ENCODE peak calls at places on chromosomes 5 and 9, in four cellular contexts. One of them, this sample, is unnamed.

GRCh38 chr9:127810378-127811187 is 7.9 kb downstream of the FPGS start:
- DNase-seq in SK-N-SH: no peak
- DNase-seq in breast epithelium: no peak
- DNase-seq in H1: no peak
- DNase-seq in this sample: no peak

GRCh38 chr9:127938298-127938690 is 640 bp upstream of the DPM2 start:
- DNase-seq in H1: no peak
- DNase-seq in SK-N-SH: no peak
- DNase-seq in breast epithelium: no peak
- DNase-seq in this sample: no peak

GRCh38 chr9:7298123-7298522 is 501.5 kb downstream of the DMAC1 start:
- DNase-seq in H1: no peak
- DNase-seq in SK-N-SH: no peak
- DNase-seq in breast epithelium: no peak
- DNase-seq in this sample: no peak

GRCh38 chr5:177966839-177967167 is 29.2 kb downstream of the PROP1 start:
- DNase-seq in H1: no peak
- DNase-seq in SK-N-SH: no peak
- DNase-seq in breast epithelium: no peak
- DNase-seq in this sample: no peak

GRCh38 chr5:547086-547924 is 23.1 kb upstream of the SLC9A3 start:
- DNase-seq in H1: no peak
- DNase-seq in breast epithelium: no peak
- DNase-seq in SK-N-SH: no peak
- DNase-seq in this sample: peak; percentile 48

GRCh38 chr9:124035001-124035650 is 23.6 kb downstream of the LHX2 start:
- DNase-seq in SK-N-SH: peak; percentile 29
- DNase-seq in breast epithelium: no peak
- DNase-seq in H1: no peak
- DNase-seq in this sample: no peak

GRCh38 chr9:111980398-111980797 is 83.8 kb downstream of the UGCG start:
- DNase-seq in breast epithelium: no peak
- DNase-seq in SK-N-SH: peak; percentile 47
- DNase-seq in H1: no peak
- DNase-seq in this sample: no peak

GRCh38 chr5:29758986-29759421 is 1434.5 kb upstream of the CDH6 start:
- DNase-seq in breast epithelium: no peak
- DNase-seq in SK-N-SH: no peak
- DNase-seq in H1: no peak
- DNase-seq in this sample: no peak

GRCh38 chr9:85909390-85909789 is 31.6 kb upstream of the NAA35 start:
- DNase-seq in H1: no peak
- DNase-seq in breast epithelium: no peak
- DNase-seq in SK-N-SH: no peak
- DNase-seq in this sample: no peak

GRCh38 chr5:178674334-178674733 is 47.5 kb upstream of the CLK4 start:
- DNase-seq in breast epithelium: no peak
- DNase-seq in SK-N-SH: no peak
- DNase-seq in H1: no peak
- DNase-seq in this sample: no peak

GRCh38 chr5:89534331-89534730 is 651.3 kb upstream of the MEF2C start:
- DNase-seq in breast epithelium: no peak
- DNase-seq in SK-N-SH: no peak
- DNase-seq in H1: no peak
- DNase-seq in this sample: no peak

GRCh38 chr9:101578378-101578777 is 16.4 kb downstream of the PPP3R2 start:
- DNase-seq in H1: no peak
- DNase-seq in SK-N-SH: no peak
- DNase-seq in breast epithelium: no peak
- DNase-seq in this sample: no peak

GRCh38 chr9:717722-718121 is 123.8 kb upstream of the DMRT1 start:
- DNase-seq in SK-N-SH: no peak
- DNase-seq in breast epithelium: no peak
- DNase-seq in H1: no peak
- DNase-seq in this sample: no peak

GRCh38 chr9:73023025-73023541 is 70.2 kb upstream of the ALDH1A1 start:
- DNase-seq in breast epithelium: no peak
- DNase-seq in H1: no peak
- DNase-seq in SK-N-SH: peak; percentile 15
- DNase-seq in this sample: no peak

GRCh38 chr9:110217656-110218099 is 9.7 kb upstream of the C9orf152 start:
- DNase-seq in H1: no peak
- DNase-seq in breast epithelium: no peak
- DNase-seq in SK-N-SH: peak; percentile 35
- DNase-seq in this sample: no peak

GRCh38 chr5:176784218-176785165 is 25.9 kb upstream of the UNC5A start:
- DNase-seq in breast epithelium: peak; percentile 30
- DNase-seq in SK-N-SH: no peak
- DNase-seq in H1: no peak
- DNase-seq in this sample: no peak

GRCh38 chr5:135162661-135163265 is 128.7 kb upstream of the PITX1 start:
- DNase-seq in H1: no peak
- DNase-seq in SK-N-SH: no peak
- DNase-seq in breast epithelium: no peak
- DNase-seq in this sample: no peak

GRCh38 chr5:151107738-151108520 is 27.1 kb upstream of the TNIP1 start:
- DNase-seq in H1: no peak
- DNase-seq in SK-N-SH: no peak
- DNase-seq in breast epithelium: peak; percentile 75
- DNase-seq in this sample: no peak

GRCh38 chr5:38452201-38452600 is 104.2 kb downstream of the LIFR start:
- DNase-seq in SK-N-SH: no peak
- DNase-seq in breast epithelium: no peak
- DNase-seq in H1: no peak
- DNase-seq in this sample: no peak
- TF ChIP-seq POLR2AphosphoS5 in SK-N-SH: no peak
- TF ChIP-seq POLR2AphosphoS5 in breast epithelium: no peak
- TF ChIP-seq POLR2AphosphoS5 in H1: no peak
- TF ChIP-seq POLR2AphosphoS5 in this sample: no peak

GRCh38 chr5:56006094-56006493 is 11.3 kb upstream of the IL6ST start:
- DNase-seq in breast epithelium: no peak
- DNase-seq in SK-N-SH: no peak
- DNase-seq in H1: no peak
- DNase-seq in this sample: no peak
- H3K4me3 ChIP-seq in breast epithelium: no peak overlapping the region
- H3K4me3 ChIP-seq in SK-N-SH: no peak overlapping the region
- H3K4me3 ChIP-seq in H1: no peak overlapping the region
- H3K4me3 ChIP-seq in this sample: no peak overlapping the region

GRCh38 chr5:142225141-142225540 is 99.7 kb downstream of the SPRY4 start:
- DNase-seq in SK-N-SH: no peak
- DNase-seq in H1: no peak
- DNase-seq in breast epithelium: no peak
- DNase-seq in this sample: no peak

GRCh38 chr5:142219146-142219545 is 105.7 kb downstream of the SPRY4 start:
- DNase-seq in breast epithelium: no peak
- DNase-seq in SK-N-SH: no peak
- DNase-seq in H1: no peak
- DNase-seq in this sample: no peak

GRCh38 chr5:142222881-142223558 is 101.8 kb downstream of the SPRY4 start:
- DNase-seq in SK-N-SH: no peak
- DNase-seq in breast epithelium: no peak
- DNase-seq in H1: no peak
- DNase-seq in this sample: no peak

GRCh38 chr5:142222235-142222880 is 102.5 kb downstream of the SPRY4 start:
- DNase-seq in H1: no peak
- DNase-seq in breast epithelium: no peak
- DNase-seq in SK-N-SH: no peak
- DNase-seq in this sample: no peak

GRCh38 chr5:142221091-142221860 is 103.5 kb downstream of the SPRY4 start:
- DNase-seq in SK-N-SH: no peak
- DNase-seq in breast epithelium: no peak
- DNase-seq in H1: no peak
- DNase-seq in this sample: peak; percentile 20
- TF ChIP-seq CTCF in SK-N-SH: no peak
- TF ChIP-seq CTCF in breast epithelium: no peak
- TF ChIP-seq CTCF in H1: no peak
- TF ChIP-seq CTCF in this sample: no peak

GRCh38 chr5:13572188-13572587 is 372.3 kb downstream of the DNAH5 start:
- DNase-seq in H1: no peak
- DNase-seq in SK-N-SH: no peak
- DNase-seq in breast epithelium: no peak
- DNase-seq in this sample: no peak

GRCh38 chr5:13569088-13569715 is 375.3 kb downstream of the DNAH5 start:
- DNase-seq in SK-N-SH: no peak
- DNase-seq in H1: no peak
- DNase-seq in breast epithelium: no peak
- DNase-seq in this sample: no peak

GRCh38 chr5:13566903-13567339 is 377.6 kb downstream of the DNAH5 start:
- DNase-seq in breast epithelium: no peak
- DNase-seq in H1: no peak
- DNase-seq in SK-N-SH: no peak
- DNase-seq in this sample: no peak

DNA sequence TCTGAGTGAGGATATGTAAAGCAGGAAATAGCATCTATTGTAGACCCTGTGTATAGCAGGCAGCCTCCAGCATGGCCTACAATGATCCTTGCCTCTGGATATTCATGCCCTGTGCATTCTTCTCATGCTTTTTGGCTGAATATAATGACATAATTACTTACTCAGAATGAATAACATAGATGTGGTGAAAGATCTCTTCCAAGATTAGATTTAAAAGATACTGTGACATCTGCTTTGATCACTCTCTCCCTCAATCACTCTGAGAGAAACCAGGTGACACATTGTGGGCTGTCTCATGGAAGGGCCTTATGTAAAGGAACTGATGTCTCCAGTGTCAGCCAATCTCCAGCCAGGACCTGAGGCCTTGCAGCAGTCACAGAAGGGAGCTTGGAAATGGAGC is 376.7 kb downstream of the DNAH5 start:
- DNase-seq in SK-N-SH: no peak
- DNase-seq in H1: no peak
- DNase-seq in breast epithelium: no peak
- DNase-seq in this sample: no peak
- TF ChIP-seq POLR2AphosphoS5 in SK-N-SH: peak; percentile 86
- TF ChIP-seq POLR2AphosphoS5 in H1: no peak
- TF ChIP-seq POLR2AphosphoS5 in breast epithelium: no peak
- TF ChIP-seq POLR2AphosphoS5 in this sample: no peak

GRCh38 chr5:170292509-170292908 is 5.1 kb downstream of the LCP2 start:
- DNase-seq in H1: no peak
- DNase-seq in SK-N-SH: no peak
- DNase-seq in breast epithelium: no peak
- DNase-seq in this sample: no peak

GRCh38 chr5:170296036-170296934 is 1.3 kb downstream of the LCP2 start:
- DNase-seq in H1: no peak
- DNase-seq in SK-N-SH: no peak
- DNase-seq in breast epithelium: no peak
- DNase-seq in this sample: no peak

GRCh38 chr5:170289749-170290148 is 7.8 kb downstream of the LCP2 start:
- DNase-seq in SK-N-SH: no peak
- DNase-seq in H1: no peak
- DNase-seq in breast epithelium: no peak
- DNase-seq in this sample: no peak

GRCh38 chr5:170291324-170291847 is 6.2 kb downstream of the LCP2 start:
- DNase-seq in SK-N-SH: no peak
- DNase-seq in breast epithelium: no peak
- DNase-seq in H1: no peak
- DNase-seq in this sample: no peak

DNA sequence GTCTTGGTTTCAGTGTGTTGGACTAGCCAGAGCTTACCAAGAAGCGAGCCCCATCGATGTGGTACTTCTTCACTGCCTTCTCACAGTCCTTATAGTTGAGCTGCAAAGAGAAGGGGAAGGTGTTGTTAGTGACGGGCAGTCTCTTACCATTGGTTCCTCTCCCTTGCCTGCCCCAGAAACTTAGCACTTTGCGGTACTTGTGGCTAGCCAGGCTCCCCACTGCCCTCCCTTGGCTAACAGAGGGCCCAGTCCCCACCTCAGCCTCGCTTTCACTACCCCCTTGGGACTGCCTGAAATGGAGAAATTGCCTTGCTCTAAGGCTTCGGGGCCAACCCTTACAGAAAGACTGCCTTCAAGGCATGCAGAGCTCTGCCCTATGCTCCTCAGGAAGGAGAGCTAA is 4.3 kb downstream of the LCP2 start:
- DNase-seq in breast epithelium: no peak
- DNase-seq in H1: no peak
- DNase-seq in SK-N-SH: no peak
- DNase-seq in this sample: no peak
- H3K4me3 ChIP-seq in breast epithelium: no peak overlapping the region
- H3K4me3 ChIP-seq in H1: no peak overlapping the region
- H3K4me3 ChIP-seq in SK-N-SH: no peak overlapping the region
- H3K4me3 ChIP-seq in this sample: no peak overlapping the region

GRCh38 chr9:99511723-99512122 is 289.6 kb downstream of the SEC61B start:
- DNase-seq in SK-N-SH: no peak
- DNase-seq in breast epithelium: no peak
- DNase-seq in H1: no peak
- DNase-seq in this sample: no peak
- TF ChIP-seq CTCF in SK-N-SH: peak; percentile 13
- TF ChIP-seq CTCF in breast epithelium: no peak
- TF ChIP-seq CTCF in H1: peak; percentile 24
- TF ChIP-seq CTCF in this sample: no peak

GRCh38 chr9:78989031-78989658 is 582.6 kb upstream of the TLE4 start:
- DNase-seq in SK-N-SH: no peak
- DNase-seq in breast epithelium: no peak
- DNase-seq in H1: no peak
- DNase-seq in this sample: no peak
- TF ChIP-seq POLR2AphosphoS5 in SK-N-SH: no peak
- TF ChIP-seq POLR2AphosphoS5 in breast epithelium: no peak
- TF ChIP-seq POLR2AphosphoS5 in H1: no peak
- TF ChIP-seq POLR2AphosphoS5 in this sample: no peak